ENCODE peak calls at places on chromosome 5, in seven cellular contexts. One of them, this sample, is unnamed. For H3K4me1, the result is how much of the 10 kb centered on the place peaks cover.

GRCh38 chr5:146519554-146519953 is 3.6 kb upstream of the GPR151 start:
- DNase-seq in body of pancreas: no peak
- DNase-seq in heart right ventricle: no peak
- DNase-seq in BE2C: no peak
- DNase-seq in hepatocyte: no peak
- DNase-seq in SJSA1: no peak
- DNase-seq in ascending aorta: no peak
- DNase-seq in this sample: no peak

GRCh38 chr5:74519161-74519571 is 121.4 kb downstream of the ENC1 start:
- DNase-seq in body of pancreas: no peak
- DNase-seq in heart right ventricle: no peak
- DNase-seq in BE2C: no peak
- DNase-seq in hepatocyte: peak
- DNase-seq in SJSA1: no peak
- DNase-seq in ascending aorta: no peak
- DNase-seq in this sample: no peak

GRCh38 chr5:174198541-174198940 is 153.0 kb downstream of the NSG2 start:
- DNase-seq in body of pancreas: no peak
- DNase-seq in heart right ventricle: no peak
- DNase-seq in BE2C: peak
- DNase-seq in hepatocyte: no peak
- DNase-seq in SJSA1: no peak
- DNase-seq in ascending aorta: peak
- DNase-seq in this sample: no peak

GRCh38 chr5:172502969-172503368 is 48.6 kb upstream of the SH3PXD2B start:
- DNase-seq in body of pancreas: no peak
- DNase-seq in heart right ventricle: peak
- DNase-seq in BE2C: peak
- DNase-seq in hepatocyte: no peak
- DNase-seq in SJSA1: no peak
- DNase-seq in ascending aorta: no peak
- DNase-seq in this sample: no peak

GRCh38 chr5:157915638-157916037 is 56.7 kb upstream of the CLINT1 start:
- DNase-seq in body of pancreas: peak
- DNase-seq in heart right ventricle: peak
- DNase-seq in BE2C: peak
- DNase-seq in hepatocyte: peak
- DNase-seq in SJSA1: no peak
- DNase-seq in ascending aorta: peak
- DNase-seq in this sample: peak

GRCh38 chr5:172692981-172693380 is 51.9 kb downstream of the NEURL1B start:
- DNase-seq in body of pancreas: no peak
- DNase-seq in heart right ventricle: peak
- DNase-seq in BE2C: no peak
- DNase-seq in hepatocyte: no peak
- DNase-seq in SJSA1: no peak
- DNase-seq in ascending aorta: no peak
- DNase-seq in this sample: peak

GRCh38 chr5:172820046-172820767 is 13.8 kb upstream of the ERGIC1 start:
- DNase-seq in body of pancreas: peak
- DNase-seq in heart right ventricle: peak
- DNase-seq in BE2C: no peak
- DNase-seq in hepatocyte: no peak
- DNase-seq in SJSA1: peak
- DNase-seq in ascending aorta: no peak
- DNase-seq in this sample: peak

GRCh38 chr5:136064510-136064909 is 35.7 kb downstream of the TGFBI start:
- DNase-seq in body of pancreas: no peak
- DNase-seq in heart right ventricle: no peak
- DNase-seq in BE2C: no peak
- DNase-seq in hepatocyte: no peak
- DNase-seq in SJSA1: no peak
- DNase-seq in ascending aorta: no peak
- DNase-seq in this sample: no peak

GRCh38 chr5:158406884-158407790 is 548.2 kb upstream of the CLINT1 start:
- DNase-seq in body of pancreas: no peak
- DNase-seq in heart right ventricle: no peak
- DNase-seq in BE2C: no peak
- DNase-seq in hepatocyte: no peak
- DNase-seq in SJSA1: peak
- DNase-seq in ascending aorta: no peak
- DNase-seq in this sample: no peak

GRCh38 chr5:142206801-142207200 is 98.2 kb downstream of the NDFIP1 start:
- DNase-seq in body of pancreas: no peak
- DNase-seq in heart right ventricle: no peak
- DNase-seq in BE2C: peak
- DNase-seq in hepatocyte: no peak
- DNase-seq in SJSA1: no peak
- DNase-seq in ascending aorta: no peak
- DNase-seq in this sample: no peak

GRCh38 chr5:22852807-22853670 is at the start of gene CDH12:
- DNase-seq in body of pancreas: peak
- DNase-seq in heart right ventricle: no peak
- DNase-seq in BE2C: peak
- DNase-seq in hepatocyte: peak
- DNase-seq in SJSA1: no peak
- DNase-seq in ascending aorta: no peak
- DNase-seq in this sample: no peak

GRCh38 chr5:68745459-68745858 is 348.4 kb upstream of the SLC30A5 start:
- DNase-seq in body of pancreas: no peak
- DNase-seq in heart right ventricle: no peak
- DNase-seq in BE2C: peak
- DNase-seq in hepatocyte: no peak
- DNase-seq in SJSA1: no peak
- DNase-seq in ascending aorta: no peak
- DNase-seq in this sample: no peak

GRCh38 chr5:59584858-59585846 is 308.4 kb downstream of the PDE4D start:
- DNase-seq in body of pancreas: no peak
- DNase-seq in heart right ventricle: no peak
- DNase-seq in BE2C: no peak
- DNase-seq in hepatocyte: no peak
- DNase-seq in SJSA1: no peak
- DNase-seq in ascending aorta: no peak
- DNase-seq in this sample: no peak

GRCh38 chr5:143826909-143827514 is 15.1 kb downstream of the HMHB1 start:
- DNase-seq in body of pancreas: no peak
- DNase-seq in heart right ventricle: no peak
- DNase-seq in BE2C: no peak
- DNase-seq in hepatocyte: peak
- DNase-seq in SJSA1: no peak
- DNase-seq in ascending aorta: no peak
- DNase-seq in this sample: no peak

GRCh38 chr5:151661096-151661495 is 25.6 kb downstream of the SPARC start:
- DNase-seq in body of pancreas: no peak
- DNase-seq in heart right ventricle: no peak
- DNase-seq in BE2C: no peak
- DNase-seq in hepatocyte: no peak
- DNase-seq in SJSA1: no peak
- DNase-seq in ascending aorta: no peak
- DNase-seq in this sample: no peak

GRCh38 chr5:55897905-55898304 is 46.7 kb downstream of the IL31RA start:
- DNase-seq in body of pancreas: peak
- DNase-seq in heart right ventricle: no peak
- DNase-seq in BE2C: peak
- DNase-seq in hepatocyte: no peak
- DNase-seq in SJSA1: peak
- DNase-seq in ascending aorta: peak
- DNase-seq in this sample: peak

GRCh38 chr5:170307575-170308465 is 10.2 kb upstream of the LCP2 start:
- DNase-seq in body of pancreas: peak
- DNase-seq in heart right ventricle: peak
- DNase-seq in BE2C: no peak
- DNase-seq in hepatocyte: peak
- DNase-seq in SJSA1: peak
- DNase-seq in ascending aorta: peak
- DNase-seq in this sample: peak

GRCh38 chr5:137142371-137143243 is 356.5 kb downstream of the SPOCK1 start:
- DNase-seq in body of pancreas: peak
- DNase-seq in heart right ventricle: peak
- DNase-seq in BE2C: no peak
- DNase-seq in hepatocyte: peak
- DNase-seq in SJSA1: peak
- DNase-seq in ascending aorta: peak
- DNase-seq in this sample: peak

GRCh38 chr5:375921-376871 is 54.7 kb downstream of the AHRR start:
- DNase-seq in body of pancreas: no peak
- DNase-seq in heart right ventricle: peak
- DNase-seq in BE2C: peak
- DNase-seq in hepatocyte: no peak
- DNase-seq in SJSA1: no peak
- DNase-seq in ascending aorta: peak
- DNase-seq in this sample: peak

GRCh38 chr5:88825782-88826110 is 57.2 kb downstream of the MEF2C start:
- DNase-seq in body of pancreas: no peak
- DNase-seq in heart right ventricle: no peak
- DNase-seq in BE2C: no peak
- DNase-seq in hepatocyte: peak
- DNase-seq in SJSA1: no peak
- DNase-seq in ascending aorta: no peak
- DNase-seq in this sample: no peak

GRCh38 chr5:88829053-88829452 is 53.9 kb downstream of the MEF2C start:
- DNase-seq in body of pancreas: no peak
- DNase-seq in heart right ventricle: no peak
- DNase-seq in BE2C: no peak
- DNase-seq in hepatocyte: no peak
- DNase-seq in SJSA1: no peak
- DNase-seq in ascending aorta: no peak
- DNase-seq in this sample: no peak

GRCh38 chr5:88829773-88830172 is 53.2 kb downstream of the MEF2C start:
- DNase-seq in body of pancreas: no peak
- DNase-seq in heart right ventricle: no peak
- DNase-seq in BE2C: no peak
- DNase-seq in hepatocyte: no peak
- DNase-seq in SJSA1: no peak
- DNase-seq in ascending aorta: no peak
- DNase-seq in this sample: no peak

GRCh38 chr5:88826959-88827585 is 55.9 kb downstream of the MEF2C start:
- DNase-seq in body of pancreas: no peak
- DNase-seq in heart right ventricle: peak
- DNase-seq in BE2C: no peak
- DNase-seq in hepatocyte: peak
- DNase-seq in SJSA1: peak
- DNase-seq in ascending aorta: peak
- DNase-seq in this sample: peak

GRCh38 chr5:88827997-88828396 is 55.0 kb downstream of the MEF2C start:
- DNase-seq in body of pancreas: no peak
- DNase-seq in heart right ventricle: no peak
- DNase-seq in BE2C: no peak
- DNase-seq in hepatocyte: no peak
- DNase-seq in SJSA1: peak
- DNase-seq in ascending aorta: no peak
- DNase-seq in this sample: no peak
- H3K4me1 ChIP-seq in body of pancreas: under half
- H3K4me1 ChIP-seq in heart right ventricle: half or more
- H3K4me1 ChIP-seq in BE2C: under half
- H3K4me1 ChIP-seq in hepatocyte: under half
- H3K4me1 ChIP-seq in SJSA1: under half
- H3K4me1 ChIP-seq in ascending aorta: under half
- H3K4me1 ChIP-seq in this sample: under half

DNA sequence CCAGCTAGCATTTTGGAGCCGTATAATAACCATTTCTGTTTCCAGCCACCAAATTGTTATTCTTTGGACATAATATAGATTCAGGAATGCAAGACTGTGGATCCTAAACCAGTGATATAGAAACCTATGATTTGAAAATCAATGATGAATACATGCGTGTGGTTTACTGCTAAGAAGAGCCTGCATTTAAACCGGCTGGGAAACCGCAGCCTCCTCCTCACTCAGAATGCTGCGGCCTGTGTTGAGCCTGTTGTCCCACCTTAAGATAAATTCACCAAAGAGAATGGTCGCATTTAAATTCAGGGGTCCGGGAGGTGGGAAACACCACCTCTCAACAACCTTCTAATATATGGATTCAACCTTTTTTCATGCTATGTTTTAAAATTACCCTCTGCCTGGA is 148.0 kb downstream of the MEF2C start:
- DNase-seq in body of pancreas: no peak
- DNase-seq in heart right ventricle: no peak
- DNase-seq in BE2C: no peak
- DNase-seq in hepatocyte: no peak
- DNase-seq in SJSA1: no peak
- DNase-seq in ascending aorta: no peak
- DNase-seq in this sample: peak
- H3K4me1 ChIP-seq in body of pancreas: under half
- H3K4me1 ChIP-seq in heart right ventricle: under half
- H3K4me1 ChIP-seq in BE2C: under half
- H3K4me1 ChIP-seq in hepatocyte: under half
- H3K4me1 ChIP-seq in SJSA1: under half
- H3K4me1 ChIP-seq in ascending aorta: under half
- H3K4me1 ChIP-seq in this sample: under half

GRCh38 chr5:140250386-140250785 is 52.5 kb downstream of the PFDN1 start:
- DNase-seq in body of pancreas: no peak
- DNase-seq in heart right ventricle: no peak
- DNase-seq in BE2C: no peak
- DNase-seq in hepatocyte: no peak
- DNase-seq in SJSA1: no peak
- DNase-seq in ascending aorta: no peak
- DNase-seq in this sample: no peak
- H3K4me1 ChIP-seq in body of pancreas: under half
- H3K4me1 ChIP-seq in heart right ventricle: under half
- H3K4me1 ChIP-seq in BE2C: under half
- H3K4me1 ChIP-seq in hepatocyte: under half
- H3K4me1 ChIP-seq in SJSA1: half or more
- H3K4me1 ChIP-seq in ascending aorta: under half
- H3K4me1 ChIP-seq in this sample: under half

GRCh38 chr5:119318256-119318914 is 37.4 kb upstream of the TNFAIP8 start:
- DNase-seq in body of pancreas: no peak
- DNase-seq in heart right ventricle: no peak
- DNase-seq in BE2C: no peak
- DNase-seq in hepatocyte: no peak
- DNase-seq in SJSA1: no peak
- DNase-seq in ascending aorta: no peak
- DNase-seq in this sample: no peak

GRCh38 chr5:119322312-119322947 is 33.4 kb upstream of the TNFAIP8 start:
- DNase-seq in body of pancreas: no peak
- DNase-seq in heart right ventricle: no peak
- DNase-seq in BE2C: no peak
- DNase-seq in hepatocyte: no peak
- DNase-seq in SJSA1: no peak
- DNase-seq in ascending aorta: no peak
- DNase-seq in this sample: no peak

GRCh38 chr5:119319401-119319800 is 36.4 kb upstream of the TNFAIP8 start:
- DNase-seq in body of pancreas: no peak
- DNase-seq in heart right ventricle: no peak
- DNase-seq in BE2C: no peak
- DNase-seq in hepatocyte: no peak
- DNase-seq in SJSA1: no peak
- DNase-seq in ascending aorta: no peak
- DNase-seq in this sample: no peak

GRCh38 chr5:119321569-119322311 is 34.1 kb upstream of the TNFAIP8 start:
- DNase-seq in body of pancreas: no peak
- DNase-seq in heart right ventricle: no peak
- DNase-seq in BE2C: no peak
- DNase-seq in hepatocyte: no peak
- DNase-seq in SJSA1: no peak
- DNase-seq in ascending aorta: no peak
- DNase-seq in this sample: no peak

DNA sequence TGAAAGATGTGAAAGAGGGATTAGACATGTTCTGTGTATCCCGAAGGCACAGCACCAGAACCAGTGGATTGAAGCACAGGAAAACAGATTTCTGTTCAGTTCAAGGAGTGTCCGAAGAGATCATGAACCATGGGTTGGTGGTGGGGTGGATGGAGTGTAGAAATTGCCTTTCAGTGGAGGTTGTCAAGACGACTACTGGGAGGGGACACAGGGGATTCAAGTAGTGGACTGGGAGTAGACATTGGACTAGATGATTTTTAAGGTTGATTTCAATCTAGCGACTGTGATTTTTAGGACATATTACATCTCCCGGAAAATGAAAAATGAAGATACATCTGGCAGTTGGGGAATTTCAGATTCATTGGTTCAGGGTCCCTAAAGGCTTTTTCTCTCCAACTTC is 35.9 kb upstream of the TNFAIP8 start:
- DNase-seq in body of pancreas: no peak
- DNase-seq in heart right ventricle: no peak
- DNase-seq in BE2C: no peak
- DNase-seq in hepatocyte: no peak
- DNase-seq in SJSA1: no peak
- DNase-seq in ascending aorta: no peak
- DNase-seq in this sample: no peak
- H3K4me1 ChIP-seq in body of pancreas: under half
- H3K4me1 ChIP-seq in heart right ventricle: under half
- H3K4me1 ChIP-seq in BE2C: under half
- H3K4me1 ChIP-seq in hepatocyte: under half
- H3K4me1 ChIP-seq in SJSA1: under half
- H3K4me1 ChIP-seq in ascending aorta: under half
- H3K4me1 ChIP-seq in this sample: under half